ENCODE peak calls at places on chromosomes 2 and 18, in eight cellular contexts. U is GM06990, Z is psoas muscle, I is Peyer's patch, H is stomach, K is mammary epithelial cell, A is dorsolateral prefrontal cortex, X is MM.1S. M is an unnamed sample.
A peak's percentile ranks its signal among the peaks of the same experiment; 100 is the strongest.

GRCh38 chr2:16334886-16335605 is 330.6 kb downstream of the CYRIA start:
- DNase-seq in U (no peak), Z (no peak), I (no peak), H (no peak), K (no peak), A (no peak), X (no peak), M (no peak)

GRCh38 chr2:128159437-128159836 is 68.4 kb downstream of the UGGT1 start:
- DNase-seq in U (no peak), Z (no peak), I (no peak), H (no peak), K (no peak), A (no peak), X (no peak), M (no peak)

GRCh38 chr18:11387880-11388279 is 221.5 kb upstream of the SLC35G4 start:
- DNase-seq in U (no peak), Z (peak; percentile 82), I (peak; percentile 22), H (peak; percentile 37), K (peak; percentile 18), A (no peak), X (no peak), M (peak; percentile 8)

GRCh38 chr2:163713534-163714311 is 22.1 kb downstream of the FIGN start:
- DNase-seq in U (no peak), Z (no peak), I (no peak), H (peak; percentile 33), K (no peak), A (peak; percentile 56), X (no peak), M (no peak)

GRCh38 chr2:180562378-180562777 is 418.0 kb upstream of the UBE2E3 start:
- DNase-seq in U (no peak), Z (no peak), I (no peak), H (no peak), K (no peak), A (no peak), X (no peak), M (no peak)

GRCh38 chr2:201909961-201910361 is 103.6 kb downstream of the CDK15 start:
- DNase-seq in U (peak; percentile 17), Z (no peak), I (peak; percentile 21), H (no peak), K (peak; percentile 27), A (no peak), X (peak; percentile 72), M (no peak)

GRCh38 chr2:172829229-172829628 is 93.6 kb downstream of the RAPGEF4 start:
- DNase-seq in U (no peak), Z (no peak), I (no peak), H (no peak), K (peak; percentile 34), A (no peak), X (no peak), M (no peak)

GRCh38 chr18:59079264-59079972 is 60.3 kb upstream of the SEC11C start:
- DNase-seq in U (no peak), Z (no peak), I (no peak), H (no peak), K (no peak), A (no peak), X (no peak), M (no peak)

GRCh38 chr18:63160172-63160995 is 159.2 kb downstream of the BCL2 start:
- DNase-seq in U (peak; percentile 61), Z (no peak), I (no peak), H (no peak), K (no peak), A (no peak), X (no peak), M (no peak)

GRCh38 chr18:57908092-57908491 is 105.0 kb upstream of the ATP8B1 start:
- DNase-seq in U (no peak), Z (no peak), I (no peak), H (no peak), K (no peak), A (no peak), X (no peak), M (no peak)

GRCh38 chr2:224543939-224544338 is 41.2 kb downstream of the CUL3 start:
- DNase-seq in U (no peak), Z (no peak), I (no peak), H (no peak), K (no peak), A (no peak), X (no peak), M (no peak)

GRCh38 chr2:118841828-118842461 is 5.5 kb downstream of the EN1 start:
- DNase-seq in U (no peak), Z (no peak), I (no peak), H (no peak), K (no peak), A (no peak), X (no peak), M (no peak)

GRCh38 chr2:239711911-239712570 is 311.2 kb upstream of the HDAC4 start:
- DNase-seq in U (no peak), Z (no peak), I (no peak), H (peak; percentile 11), K (no peak), A (no peak), X (no peak), M (no peak)

GRCh38 chr2:145422576-145422975 is 902.7 kb upstream of the ZEB2 start:
- DNase-seq in U (no peak), Z (no peak), I (no peak), H (no peak), K (no peak), A (no peak), X (no peak), M (no peak)

GRCh38 chr2:215531284-215531683 is 95.4 kb upstream of the FN1 start:
- DNase-seq in U (no peak), Z (no peak), I (no peak), H (no peak), K (peak; percentile 84), A (no peak), X (no peak), M (no peak)

GRCh38 chr18:27948981-27949380 is 227.9 kb downstream of the CDH2 start:
- DNase-seq in U (no peak), Z (no peak), I (no peak), H (no peak), K (no peak), A (no peak), X (no peak), M (no peak)

GRCh38 chr2:105789745-105790466 is 45.2 kb downstream of the NCK2 start:
- DNase-seq in U (peak; percentile 76), Z (peak; percentile 75), I (peak; percentile 50), H (no peak), K (peak; percentile 64), A (no peak), X (peak; percentile 74), M (no peak)

GRCh38 chr2:86520153-86520552 is 43.1 kb downstream of the CHMP3 start:
- DNase-seq in U (no peak), Z (no peak), I (no peak), H (no peak), K (no peak), A (no peak), X (no peak), M (no peak)

GRCh38 chr18:5060543-5060942 is 136.5 kb downstream of the AKAIN1 start:
- DNase-seq in U (no peak), Z (no peak), I (no peak), H (no peak), K (no peak), A (no peak), X (no peak), M (no peak)

GRCh38 chr18:5068856-5069255 is 128.2 kb downstream of the AKAIN1 start:
- DNase-seq in U (no peak), Z (no peak), I (no peak), H (no peak), K (no peak), A (no peak), X (no peak), M (no peak)

GRCh38 chr18:5064846-5065245 is 132.2 kb downstream of the AKAIN1 start:
- DNase-seq in U (no peak), Z (no peak), I (no peak), H (no peak), K (no peak), A (no peak), X (no peak), M (no peak)

GRCh38 chr18:5061785-5062184 is 135.3 kb downstream of the AKAIN1 start:
- DNase-seq in U (no peak), Z (no peak), I (no peak), H (no peak), K (no peak), A (no peak), X (no peak), M (no peak)

GRCh38 chr18:5066380-5066977 is 130.6 kb downstream of the AKAIN1 start:
- DNase-seq in U (no peak), Z (no peak), I (no peak), H (no peak), K (no peak), A (no peak), X (no peak), M (no peak)
- TF ChIP-seq CTCF in U (peak; percentile 80), Z (no peak), I (no peak), H (no peak), K (no peak), A (peak; percentile 11), X (peak; percentile 46), M (peak; percentile 61)

GRCh38 chr2:39772812-39773152 is 6.3 kb downstream of the THUMPD2 start:
- DNase-seq in U (no peak), Z (no peak), I (no peak), H (no peak), K (no peak), A (no peak), X (no peak), M (no peak)

GRCh38 chr2:39778233-39778632 is 825 bp downstream of the THUMPD2 start:
- DNase-seq in U (no peak), Z (no peak), I (no peak), H (no peak), K (no peak), A (no peak), X (no peak), M (no peak)

GRCh38 chr2:39772086-39772811 is 6.8 kb downstream of the THUMPD2 start:
- DNase-seq in U (no peak), Z (no peak), I (no peak), H (no peak), K (peak; percentile 84), A (no peak), X (no peak), M (no peak)
- H3K4me3 ChIP-seq in U (no peak overlapping the region), Z (no peak overlapping the region), I (no peak overlapping the region), H (no peak overlapping the region), K (no peak overlapping the region), A (no peak overlapping the region), X (no peak overlapping the region), M (no peak overlapping the region)

DNA sequence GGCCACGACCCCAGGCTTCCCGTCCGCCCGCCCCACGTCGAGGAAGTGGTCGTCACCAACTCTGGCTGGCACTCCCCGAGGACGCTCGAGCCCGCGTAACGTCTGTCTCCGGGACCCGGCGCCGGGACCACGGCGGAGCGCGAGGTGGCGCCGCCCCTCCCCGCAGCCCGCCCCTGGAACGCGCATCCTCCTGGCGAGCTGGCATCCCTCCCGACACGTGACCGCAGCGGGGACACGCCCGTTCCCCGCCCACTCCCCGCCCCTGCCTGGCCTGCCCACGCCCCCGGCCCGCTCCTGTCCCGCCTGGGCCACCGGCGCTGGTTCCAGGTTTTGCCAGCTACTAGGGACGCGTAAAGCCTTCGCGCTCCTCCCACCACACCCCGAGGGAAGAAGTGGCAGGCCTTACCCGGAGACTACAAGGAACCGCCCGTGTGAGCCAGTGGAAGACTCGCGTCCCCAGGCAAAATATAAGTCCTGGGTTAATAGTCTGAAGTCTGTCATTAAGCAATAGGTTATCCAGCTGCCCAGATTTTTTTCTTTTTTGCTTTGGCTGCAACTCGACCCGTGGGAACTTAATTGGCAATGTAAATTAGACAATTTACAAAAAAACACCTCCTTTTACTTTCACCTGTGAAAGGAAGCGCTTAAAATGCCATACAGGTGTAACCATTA is at the start of gene OSBPL1A:
- DNase-seq in U (peak; percentile 58), Z (peak; percentile 93), I (peak; percentile 75), H (peak; percentile 96), K (peak; percentile 86), A (peak; percentile 87), X (peak; percentile 92), M (no peak)
- TF ChIP-seq CTCF in U (no peak), Z (no peak), I (no peak), H (no peak), K (no peak), A (peak; percentile 52), X (no peak), M (no peak)

GRCh38 chr2:170525566-170525900 is 189.6 kb upstream of the SP5 start:
- DNase-seq in U (no peak), Z (peak; percentile 87), I (peak; percentile 19), H (peak; percentile 45), K (peak; percentile 92), A (no peak), X (no peak), M (no peak)
- H3K4me3 ChIP-seq in U (no peak overlapping the region), Z (no peak overlapping the region), I (no peak overlapping the region), H (no peak overlapping the region), K (no peak overlapping the region), A (no peak overlapping the region), X (no peak overlapping the region), M (no peak overlapping the region)

M was measured in GM12864.